ENCODE peak calls at places on chromosomes 2 and 18, in six cellular contexts. A, P, G, D, U and X are unnamed samples.

GRCh38 chr2:1910562-1911256 is 166.4 kb upstream of the PXDN start:
- DNase-seq in A (no peak), P (no peak), G (no peak), D (no peak), U (no peak), X (peak)

GRCh38 chr2:195515551-195515950 is 141.5 kb upstream of the SLC39A10 start:
- DNase-seq in A (no peak), P (no peak), G (no peak), D (no peak), U (no peak), X (no peak)

GRCh38 chr2:46183426-46183825 is 113.8 kb upstream of the EPAS1 start:
- DNase-seq in A (no peak), P (no peak), G (no peak), D (no peak), U (no peak), X (no peak)

GRCh38 chr2:20928617-20929016 is 105.7 kb upstream of the LDAH start:
- DNase-seq in A (no peak), P (no peak), G (no peak), D (no peak), U (no peak), X (no peak)

GRCh38 chr2:170711196-170711773 is 3.9 kb upstream of the SP5 start:
- DNase-seq in A (no peak), P (peak), G (no peak), D (no peak), U (no peak), X (peak)

GRCh38 chr2:176445831-176446433 is 176.7 kb downstream of the MTX2 start:
- DNase-seq in A (peak), P (no peak), G (no peak), D (peak), U (peak), X (no peak)

GRCh38 chr18:8988262-8988871 is 114.1 kb upstream of the NDUFV2 start:
- DNase-seq in A (peak), P (peak), G (peak), D (peak), U (peak), X (peak)

GRCh38 chr2:95343429-95344207 is 46.5 kb downstream of the KCNIP3 start:
- DNase-seq in A (no peak), P (no peak), G (no peak), D (no peak), U (no peak), X (no peak)

DNA sequence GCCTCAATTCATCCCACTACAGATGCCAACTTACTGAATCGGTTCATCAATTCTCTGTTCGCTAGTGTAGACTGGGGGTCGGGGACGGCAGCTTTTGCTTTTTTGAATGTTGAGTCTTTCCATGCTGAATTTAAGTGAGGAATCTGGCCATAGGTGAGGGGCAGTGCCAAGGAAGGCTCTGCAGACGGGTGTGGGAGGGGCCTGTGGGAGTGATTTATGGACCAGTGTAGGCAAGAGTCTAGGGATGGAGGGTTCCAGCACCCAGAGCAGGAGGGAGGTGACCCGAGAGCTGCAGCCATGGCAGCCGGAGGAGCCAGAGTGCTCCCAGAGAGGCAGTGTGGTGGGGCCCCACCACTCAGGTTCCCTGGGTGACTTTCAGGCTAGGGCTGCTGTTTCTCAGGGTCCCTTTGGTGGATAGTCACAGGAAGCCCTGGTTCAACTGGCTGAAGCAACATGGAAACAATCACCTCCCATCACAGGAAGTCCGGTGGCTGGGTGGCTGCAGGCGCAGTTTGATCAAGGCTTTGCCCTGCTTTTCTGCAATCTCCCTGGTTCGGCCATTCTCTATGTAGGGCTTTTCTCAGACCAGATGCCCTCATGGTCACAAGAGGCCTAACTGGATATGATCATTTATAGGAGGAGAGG is 16.9 kb upstream of the TEX44 start:
- DNase-seq in A (no peak), P (no peak), G (no peak), D (no peak), U (no peak), X (no peak)
- H3K18ac ChIP-seq in A (no peak), P (peak), G (peak), D (no peak), U (no peak), X (peak)

DNA sequence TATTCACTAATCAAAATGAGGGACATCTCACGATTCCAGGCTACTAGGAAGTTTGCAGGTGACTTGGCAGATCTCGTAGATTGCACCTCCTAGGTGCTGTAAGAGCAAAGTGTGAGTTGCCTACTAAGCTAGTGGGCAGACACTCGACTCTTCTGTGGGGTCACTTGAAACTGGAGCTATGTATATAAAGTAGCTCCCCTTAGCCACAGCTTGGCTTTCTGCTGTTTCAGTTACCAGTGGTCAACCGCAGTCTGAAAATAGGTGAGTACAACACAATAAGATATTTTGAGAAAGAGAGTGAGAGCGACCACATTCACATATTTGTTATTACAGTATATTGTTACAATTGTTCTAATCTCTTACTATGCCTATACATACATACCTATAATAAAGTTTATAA is 23.3 kb downstream of the CTAGE1 start:
- DNase-seq in A (no peak), P (no peak), G (no peak), D (no peak), U (no peak), X (no peak)
- H3K23ac ChIP-seq in A (no peak), P (no peak), G (no peak), D (no peak), U (no peak), X (no peak)

GRCh38 chr2:197306691-197307030 is 3.9 kb downstream of the ANKRD44 start:
- DNase-seq in A (no peak), P (no peak), G (no peak), D (no peak), U (no peak), X (no peak)
- H3K4me3 ChIP-seq in A (no peak), P (no peak), G (no peak), D (no peak), U (no peak), X (no peak)

GRCh38 chr2:171922230-171923022 is at the start of gene HAT1:
- DNase-seq in A (peak), P (peak), G (peak), D (peak), U (peak), X (peak)
- H3K18ac ChIP-seq in A (peak), P (peak), G (peak), D (peak), U (peak), X (peak)

GRCh38 chr2:239678666-239679296 is 278.0 kb upstream of the HDAC4 start:
- DNase-seq in A (no peak), P (no peak), G (no peak), D (no peak), U (no peak), X (no peak)
- H3K23ac ChIP-seq in A (no peak), P (no peak), G (no peak), D (no peak), U (no peak), X (no peak)

GRCh38 chr2:237701033-237701858 is 73.9 kb downstream of the LRRFIP1 start:
- DNase-seq in A (no peak), P (no peak), G (no peak), D (no peak), U (no peak), X (no peak)

GRCh38 chr2:237702439-237703397 is 75.3 kb downstream of the LRRFIP1 start:
- DNase-seq in A (peak), P (no peak), G (no peak), D (peak), U (peak), X (peak)

GRCh38 chr2:237699870-237700582 is 72.6 kb downstream of the LRRFIP1 start:
- DNase-seq in A (no peak), P (no peak), G (no peak), D (no peak), U (no peak), X (no peak)

GRCh38 chr2:237700583-237701032 is 73.2 kb downstream of the LRRFIP1 start:
- DNase-seq in A (peak), P (no peak), G (no peak), D (peak), U (no peak), X (no peak)

GRCh38 chr2:237701859-237702370 is 74.5 kb downstream of the LRRFIP1 start:
- DNase-seq in A (no peak), P (no peak), G (no peak), D (no peak), U (no peak), X (no peak)
- H3K4me3 ChIP-seq in A (no peak), P (no peak), G (no peak), D (no peak), U (no peak), X (no peak)

GRCh38 chr2:773256-774160 is 96.3 kb upstream of the TMEM18 start:
- DNase-seq in A (no peak), P (no peak), G (no peak), D (no peak), U (no peak), X (no peak)
- H3K18ac ChIP-seq in A (no peak), P (peak), G (peak), D (no peak), U (no peak), X (no peak)

GRCh38 chr18:3479978-3480377 is 30.0 kb downstream of the TGIF1 start:
- DNase-seq in A (no peak), P (no peak), G (no peak), D (no peak), U (no peak), X (no peak)

GRCh38 chr18:3482258-3482657 is 32.3 kb downstream of the TGIF1 start:
- DNase-seq in A (no peak), P (no peak), G (no peak), D (no peak), U (no peak), X (no peak)

GRCh38 chr18:3481696-3482210 is 31.8 kb downstream of the TGIF1 start:
- DNase-seq in A (peak), P (no peak), G (no peak), D (peak), U (peak), X (peak)

GRCh38 chr18:3480827-3481226 is 30.9 kb downstream of the TGIF1 start:
- DNase-seq in A (no peak), P (no peak), G (no peak), D (no peak), U (no peak), X (no peak)

GRCh38 chr18:3478262-3478978 is 28.4 kb downstream of the TGIF1 start:
- DNase-seq in A (no peak), P (no peak), G (no peak), D (no peak), U (no peak), X (no peak)
- H3K23ac ChIP-seq in A (no peak), P (no peak), G (no peak), D (no peak), U (no peak), X (no peak)